ENCODE peak calls at places on chromosomes 5 and 9, in eight cellular contexts. N is activated T-cell treated with anti-CD3 and anti-CD28 coated beads, Interleukin-2, amount 50 U/mL, for 4 hours; W is uterus; D is ecto neural progenitor cell; Y is SW 1271; M is fibroblast of lung; T is NCI-H1436; X is M059J. P is an unnamed sample.

GRCh38 chr9:33884856-33885701 is 68.1 kb downstream of the UBE2R2 start:
- DNase-seq in M (peak; percentile 64), X (peak; percentile 71), T (peak; percentile 18), D (no peak), N (no peak), Y (no peak), W (peak; percentile 43), P (peak; percentile 19)

GRCh38 chr9:21974542-21975409 is 19.4 kb downstream of the CDKN2A start:
- DNase-seq in M (no peak), Y (no peak), X (peak; percentile 94), D (peak; percentile 81), T (peak; percentile 79), W (no peak), N (peak; percentile 48), P (no peak)

GRCh38 chr9:27457445-27457844 is 66.6 kb upstream of the IFNK start:
- DNase-seq in W (no peak), D (no peak), M (no peak), Y (no peak), T (no peak), N (no peak), X (no peak), P (no peak)

GRCh38 chr5:107266100-107266499 is 404.6 kb downstream of the EFNA5 start:
- DNase-seq in Y (no peak), N (no peak), D (no peak), W (no peak), T (no peak), M (no peak), X (no peak), P (no peak)

GRCh38 chr5:107129051-107129450 is 541.7 kb downstream of the EFNA5 start:
- DNase-seq in D (no peak), X (peak; percentile 5), N (no peak), T (no peak), Y (no peak), M (peak; percentile 82), W (no peak), P (no peak)

GRCh38 chr9:136545065-136545965 is 533 bp downstream of the NOTCH1 start:
- DNase-seq in T (no peak), D (no peak), M (no peak), Y (no peak), N (peak; percentile 41), X (no peak), W (no peak), P (no peak)

GRCh38 chr9:128337972-128338371 is 2.4 kb upstream of the SLC27A4 start:
- DNase-seq in Y (no peak), X (no peak), D (no peak), W (no peak), N (no peak), T (no peak), M (no peak), P (no peak)

GRCh38 chr9:132802121-132802795 is 75.8 kb downstream of the AK8 start:
- DNase-seq in D (peak; percentile 47), N (no peak), Y (no peak), W (no peak), M (no peak), X (no peak), T (no peak), P (no peak)

GRCh38 chr5:28542968-28543367 is 1504.6 kb upstream of the CDH9 start:
- DNase-seq in M (peak; percentile 32), N (no peak), D (no peak), Y (no peak), T (no peak), X (peak; percentile 94), W (no peak), P (no peak)

GRCh38 chr5:112086740-112087139 is 329.7 kb upstream of the NREP start:
- DNase-seq in D (no peak), W (no peak), N (no peak), M (no peak), Y (no peak), X (no peak), T (no peak), P (no peak)

GRCh38 chr5:101473483-101473882 is 570.4 kb upstream of the ST8SIA4 start:
- DNase-seq in D (no peak), T (no peak), X (peak; percentile 50), Y (no peak), N (no peak), W (no peak), M (peak; percentile 12), P (no peak)

GRCh38 chr5:150208187-150209015 is 18.5 kb downstream of the SLC6A7 start:
- DNase-seq in M (peak; percentile 56), T (no peak), D (no peak), Y (no peak), N (no peak), W (no peak), X (peak; percentile 75), P (no peak)

GRCh38 chr9:86703346-86703745 is 244.0 kb downstream of the GAS1 start:
- DNase-seq in W (no peak), N (no peak), T (no peak), X (no peak), Y (no peak), D (no peak), M (peak; percentile 56), P (no peak)

GRCh38 chr5:179438041-179438441 is 92.8 kb upstream of the ADAMTS2 start:
- DNase-seq in X (no peak), Y (no peak), M (no peak), T (no peak), W (no peak), N (no peak), D (no peak), P (no peak)

GRCh38 chr9:114687034-114687433 is 5.0 kb upstream of the TEX48 start:
- DNase-seq in T (no peak), M (peak; percentile 68), W (no peak), D (no peak), Y (no peak), X (peak; percentile 61), N (no peak), P (no peak)

GRCh38 chr9:33127881-33128280 is 39.3 kb downstream of the B4GALT1 start:
- DNase-seq in T (no peak), D (no peak), M (no peak), N (no peak), Y (no peak), W (no peak), X (no peak), P (no peak)

GRCh38 chr5:176653986-176654385 is 6.7 kb downstream of the TSPAN17 start:
- DNase-seq in W (no peak), D (no peak), M (no peak), N (no peak), Y (no peak), T (no peak), X (no peak), P (no peak)

GRCh38 chr9:4892501-4893194 is 92.4 kb upstream of the JAK2 start:
- DNase-seq in T (no peak), X (no peak), D (no peak), W (no peak), Y (no peak), M (no peak), N (no peak), P (no peak)

GRCh38 chr9:111720170-111720569 is 58.8 kb downstream of the GNG10 start:
- DNase-seq in D (no peak), M (no peak), X (no peak), Y (no peak), W (no peak), N (no peak), T (no peak), P (no peak)

GRCh38 chr9:77744877-77745435 is 96.8 kb upstream of the GNA14 start:
- DNase-seq in N (no peak), D (no peak), Y (no peak), T (no peak), M (peak; percentile 19), W (no peak), X (no peak), P (no peak)

GRCh38 chr5:106262395-106262794 is 1408.3 kb downstream of the EFNA5 start:
- DNase-seq in N (no peak), T (no peak), D (no peak), W (no peak), M (no peak), Y (no peak), X (no peak), P (no peak)

GRCh38 chr5:159034083-159034824 is 65.5 kb downstream of the EBF1 start:
- DNase-seq in D (peak; percentile 56), X (peak; percentile 46), M (no peak), Y (no peak), N (no peak), W (peak; percentile 39), T (no peak), P (no peak)

GRCh38 chr5:14429102-14429501 is 152.5 kb upstream of the OTULINL start:
- DNase-seq in T (no peak), W (no peak), X (no peak), D (no peak), Y (no peak), M (no peak), N (no peak), P (no peak)

GRCh38 chr5:133403741-133404364 is 208.5 kb downstream of the FSTL4 start:
- DNase-seq in D (peak; percentile 29), X (no peak), M (no peak), T (no peak), Y (no peak), N (no peak), W (no peak), P (no peak)

GRCh38 chr9:104068546-104068945 is 25.6 kb upstream of the SMC2 start:
- DNase-seq in T (no peak), M (peak; percentile 25), W (no peak), Y (no peak), D (no peak), X (peak; percentile 35), N (no peak), P (no peak)

GRCh38 chr5:167814828-167815227 is 476.6 kb upstream of the WWC1 start:
- DNase-seq in Y (no peak), N (no peak), X (peak; percentile 98), W (no peak), T (no peak), D (no peak), M (peak; percentile 78), P (no peak)

GRCh38 chr9:81619353-81620008 is 69.9 kb downstream of the TLE1 start:
- DNase-seq in W (no peak), Y (no peak), N (no peak), X (peak; percentile 93), D (no peak), T (no peak), M (peak; percentile 98), P (no peak)

GRCh38 chr9:104575451-104575850 is 6.5 kb downstream of the OR13C8 start:
- DNase-seq in X (no peak), M (no peak), T (no peak), D (no peak), Y (no peak), N (no peak), W (no peak), P (no peak)

GRCh38 chr5:168773231-168773630 is 194.1 kb upstream of the PANK3 start:
- DNase-seq in T (no peak), N (no peak), M (no peak), W (no peak), Y (no peak), X (no peak), D (no peak), P (no peak)

GRCh38 chr9:131618071-131618479 is 72.8 kb downstream of the PRRT1B start:
- DNase-seq in W (peak; percentile 45), T (peak; percentile 27), Y (no peak), M (no peak), X (peak; percentile 46), D (no peak), N (no peak), P (peak; percentile 25)

GRCh38 chr5:147431586-147431985 is 78.3 kb downstream of the DPYSL3 start:
- DNase-seq in D (no peak), M (no peak), N (no peak), T (no peak), Y (no peak), W (no peak), X (no peak), P (no peak)

GRCh38 chr9:21661626-21662025 is 140.8 kb upstream of the MTAP start:
- DNase-seq in D (no peak), M (peak; percentile 55), X (peak; percentile 46), T (no peak), Y (no peak), W (no peak), N (no peak), P (no peak)

P was measured in tibial nerve.